ENCODE peak calls at places on chromosome 10, in five cellular contexts. K is upper lobe of right lung, D is A549, F is GM23338, U is fibroblast of lung. W is an unnamed sample.

GRCh38 chr10:128047991-128048826 is 78.0 kb downstream of the MKI67 start:
- DNase-seq in K (no peak), D (no peak), F (no peak), U (peak), W (peak)

GRCh38 chr10:113644185-113645120 is 19.4 kb downstream of the NRAP start:
- DNase-seq in K (no peak), D (no peak), F (no peak), U (peak), W (peak)

GRCh38 chr10:86440874-86441838 is 74.6 kb upstream of the GRID1 start:
- DNase-seq in K (no peak), D (peak), F (no peak), U (peak), W (peak)

GRCh38 chr10:47264797-47265281 is 35.2 kb upstream of the GDF10 start:
- DNase-seq in K (peak), D (no peak), F (no peak), U (no peak), W (no peak)

GRCh38 chr10:128854965-128855364 is 612.1 kb upstream of the MGMT start:
- DNase-seq in K (peak), D (no peak), F (peak), U (peak), W (peak)

GRCh38 chr10:98790817-98791216 is 344.1 kb upstream of the HPS1 start:
- DNase-seq in K (no peak), D (peak), F (peak), U (peak), W (peak)

GRCh38 chr10:95266674-95267095 is 24.1 kb downstream of the PDLIM1 start:
- DNase-seq in K (no peak), D (peak), F (peak), U (peak), W (peak)

GRCh38 chr10:81874878-81875679 is at the start of gene NRG3:
- DNase-seq in K (peak), D (no peak), F (peak), U (no peak), W (no peak)

GRCh38 chr10:33238643-33239042 is 95.8 kb downstream of the NRP1 start:
- DNase-seq in K (no peak), D (peak), F (no peak), U (peak), W (peak)

GRCh38 chr10:72348282-72348681 is 6.4 kb downstream of the DNAJB12 start:
- DNase-seq in K (no peak), D (no peak), F (no peak), U (no peak), W (no peak)

GRCh38 chr10:15237351-15237750 is 68.9 kb upstream of the NMT2 start:
- DNase-seq in K (no peak), D (peak), F (peak), U (peak), W (peak)

GRCh38 chr10:2081501-2081900 is 344.2 kb upstream of the ADARB2 start:
- DNase-seq in K (no peak), D (no peak), F (peak), U (no peak), W (no peak)

GRCh38 chr10:77846718-77847311 is 79.7 kb downstream of the DLG5 start:
- DNase-seq in K (peak), D (peak), F (peak), U (peak), W (peak)

GRCh38 chr10:24650669-24651391 is 72.9 kb downstream of the ARHGAP21 start:
- DNase-seq in K (no peak), D (no peak), F (no peak), U (no peak), W (no peak)

GRCh38 chr10:131731780-131732630 is 168.8 kb upstream of the PPP2R2D start:
- DNase-seq in K (peak), D (no peak), F (no peak), U (no peak), W (no peak)

GRCh38 chr10:96448021-96448457 is 65.7 kb downstream of the TLL2 start:
- DNase-seq in K (peak), D (no peak), F (no peak), U (no peak), W (peak)

DNA sequence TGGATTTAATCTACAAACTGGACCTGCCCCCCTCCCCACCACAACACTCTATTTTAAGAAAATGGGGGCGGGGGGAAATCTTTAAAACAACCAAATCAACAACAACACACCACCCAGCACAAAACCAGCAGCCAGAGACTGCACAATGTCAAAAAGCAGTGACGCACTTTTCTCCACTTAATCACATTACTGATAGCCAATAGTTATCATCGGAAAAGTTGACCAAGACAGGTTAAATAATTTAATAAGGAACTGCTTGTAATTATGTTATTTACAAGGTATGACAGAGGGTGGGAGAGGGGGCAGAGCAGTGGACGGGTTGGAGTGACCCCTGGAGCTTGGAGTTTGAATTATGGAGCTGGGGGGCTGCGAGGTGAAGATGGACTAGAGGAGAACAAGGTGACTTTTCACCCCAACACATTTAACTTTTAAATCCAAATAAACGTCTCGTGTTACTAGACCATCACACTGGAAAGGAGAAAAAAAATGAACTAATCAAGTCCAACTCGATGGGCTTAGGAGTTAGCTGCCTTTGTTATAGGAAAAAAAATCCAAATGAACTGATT is 2.7 kb downstream of the EBF3 start:
- DNase-seq in K (no peak), D (no peak), F (no peak), U (no peak), W (no peak)
- H3K4me3 ChIP-seq in K (no peak), D (no peak), F (peak), U (no peak), W (peak)

DNA sequence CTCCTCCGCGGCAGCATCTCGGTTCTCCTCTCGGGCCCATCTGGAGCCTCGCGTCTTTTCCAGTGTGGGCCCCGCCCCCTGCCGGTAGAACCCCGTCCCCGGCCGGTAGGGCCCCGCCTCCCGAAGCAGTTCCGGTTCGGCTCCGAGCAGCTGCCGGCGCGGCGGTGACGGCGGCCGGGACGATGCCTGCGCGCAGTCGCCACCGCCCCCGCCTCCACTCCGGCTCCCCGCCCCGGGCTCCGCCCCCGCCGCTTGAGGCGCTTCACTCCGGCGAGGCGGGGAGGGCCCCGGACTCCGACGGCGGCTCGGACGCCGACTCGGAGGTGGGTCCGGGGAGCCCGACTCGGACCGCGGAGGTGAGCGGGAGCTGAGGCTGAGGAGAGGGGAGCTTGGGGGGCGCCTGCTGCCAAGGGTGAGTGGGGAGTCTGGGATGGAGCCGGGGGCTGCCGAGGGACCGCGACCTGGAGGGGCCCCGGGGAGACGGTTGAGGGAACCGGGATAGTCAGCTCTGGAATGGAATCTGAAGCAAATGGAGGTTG is at the start of gene SAMD8:
- DNase-seq in K (peak), D (no peak), F (peak), U (peak), W (peak)
- TF ChIP-seq CTCF in K (peak), D (no peak), F (no peak), U (no peak), W (no peak)

GRCh38 chr10:6009159-6009558 is 31.8 kb upstream of the IL15RA start:
- DNase-seq in K (no peak), D (no peak), F (no peak), U (peak), W (peak)
- H3K4me3 ChIP-seq in K (peak), D (no peak), F (no peak), U (peak), W (no peak)

DNA sequence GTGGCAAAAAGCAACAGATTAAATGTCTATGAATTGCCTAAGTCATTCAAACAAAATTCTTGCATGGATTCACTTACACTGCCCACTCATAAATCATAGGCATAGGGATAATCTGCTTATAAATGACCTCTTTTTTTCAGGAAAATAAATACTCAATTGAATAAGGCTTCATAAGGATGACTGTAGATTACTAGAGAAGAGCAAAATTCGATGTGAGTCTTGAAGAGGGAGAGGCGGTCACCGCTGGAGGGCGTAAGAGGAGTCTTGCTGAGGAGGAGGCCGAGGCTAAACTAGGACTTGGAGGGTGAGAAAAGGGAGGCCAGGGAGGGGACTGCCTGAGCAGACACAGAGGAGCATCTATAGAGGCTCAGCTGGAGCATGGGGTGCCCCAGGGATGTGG is 135.4 kb upstream of the RSU1 start:
- DNase-seq in K (no peak), D (no peak), F (no peak), U (no peak), W (peak)
- TF ChIP-seq CTCF in K (no peak), D (no peak), F (no peak), U (no peak), W (peak)

DNA sequence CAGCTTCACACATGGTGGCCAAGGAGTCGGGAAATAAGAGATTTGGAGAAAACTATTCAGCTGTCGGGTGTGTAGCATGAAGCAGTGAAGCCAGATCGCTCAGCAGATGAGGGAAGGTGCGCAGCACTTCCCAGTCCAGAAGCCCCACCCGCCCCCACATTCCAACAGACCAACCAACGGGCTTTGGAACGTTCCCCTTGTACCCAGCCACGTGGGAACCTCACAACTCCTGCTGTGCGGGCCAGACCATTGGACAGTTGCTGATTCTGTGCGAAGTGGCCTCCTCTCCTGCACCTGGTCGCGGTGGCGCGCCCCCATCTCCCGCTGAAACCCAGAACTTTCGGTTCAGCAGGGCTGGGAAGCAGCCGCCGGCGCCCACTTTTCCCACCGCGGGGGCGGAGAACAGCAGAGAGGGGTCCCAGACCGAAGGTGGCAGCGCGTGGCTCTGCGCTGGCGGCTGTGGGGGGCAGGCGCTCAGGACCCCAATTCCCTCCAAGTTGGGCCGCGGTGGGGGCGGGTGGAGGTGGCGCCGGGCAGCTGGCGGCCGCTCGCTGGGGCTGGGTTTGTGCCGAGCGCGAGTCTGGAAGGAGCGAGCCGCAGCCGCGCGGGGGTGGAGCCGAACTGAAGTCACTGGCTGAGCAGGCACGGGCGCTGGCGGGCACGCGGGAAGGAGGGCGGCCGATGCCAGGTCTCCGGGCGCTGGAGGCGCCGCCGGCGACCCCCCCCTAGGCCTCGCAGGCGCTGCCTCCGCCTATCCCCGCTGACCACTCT is 1301.5 kb upstream of the SORCS1 start:
- DNase-seq in K (peak), D (no peak), F (peak), U (no peak), W (peak)
- H3K4me3 ChIP-seq in K (peak), D (no peak), F (peak), U (peak), W (peak)